ENCODE peak calls at places on chromosomes 16 and 17, in nine cellular contexts. U is fibroblast of pulmonary artery, R is SW 1271, N is fibroblast of lung, X is B cell, O is WTC11, H is NCI-H1694, G is GF-D8, K is fibroblast of the aortic adventitia. E is an unnamed sample.

GRCh38 chr17:73648543-73648820 is 4.2 kb upstream of the SDK2 start:
- DNase-seq in G (no peak), K (no peak), H (no peak), O (no peak), U (no peak), N (no peak), R (no peak), X (no peak), E (no peak)

GRCh38 chr17:60525624-60526514 is at the start of gene APPBP2:
- DNase-seq in X (peak; percentile 76), N (peak; percentile 87), O (peak; percentile 80), G (no peak), K (peak; percentile 86), H (peak; percentile 64), U (peak; percentile 92), R (peak; percentile 82), E (peak; percentile 68)

GRCh38 chr16:55981557-55981956 is 106.4 kb upstream of the CES5A start:
- DNase-seq in G (no peak), X (no peak), N (no peak), K (no peak), R (no peak), U (no peak), O (no peak), H (no peak), E (no peak)

GRCh38 chr17:48048321-48049140 is at the start of gene NFE2L1:
- DNase-seq in H (no peak), G (peak; percentile 70), K (peak; percentile 94), U (peak; percentile 94), X (peak; percentile 52), O (peak; percentile 86), N (peak; percentile 90), R (peak; percentile 94), E (peak; percentile 84)

GRCh38 chr17:80374039-80374731 is 40.8 kb upstream of the ENDOV start:
- DNase-seq in U (no peak), R (no peak), H (no peak), G (no peak), K (no peak), N (no peak), X (no peak), O (no peak), E (no peak)

GRCh38 chr17:77821114-77821513 is 137.4 kb upstream of the TNRC6C start:
- DNase-seq in X (no peak), O (no peak), R (no peak), U (no peak), H (no peak), G (no peak), K (no peak), N (no peak), E (no peak)

GRCh38 chr17:80938556-80938955 is 53.1 kb upstream of the CHMP6 start:
- DNase-seq in H (no peak), X (no peak), N (peak; percentile 23), G (peak; percentile 77), R (no peak), U (no peak), O (no peak), K (no peak), E (peak; percentile 16)

GRCh38 chr17:47301831-47302230 is 21.9 kb upstream of the EFCAB13 start:
- DNase-seq in H (no peak), U (no peak), R (no peak), X (no peak), G (no peak), O (no peak), K (no peak), N (no peak), E (no peak)

GRCh38 chr17:10063730-10064221 is 134.6 kb downstream of the GAS7 start:
- DNase-seq in G (peak; percentile 89), O (no peak), H (no peak), X (no peak), K (no peak), N (no peak), U (no peak), R (no peak), E (no peak)

GRCh38 chr17:48814504-48814903 is 2.5 kb downstream of the TTLL6 start:
- DNase-seq in G (no peak), N (peak; percentile 11), X (peak; percentile 86), K (peak; percentile 56), O (peak; percentile 78), R (peak; percentile 42), U (peak; percentile 64), H (peak; percentile 16), E (peak; percentile 3)

GRCh38 chr16:16041196-16041892 is 91.9 kb downstream of the ABCC1 start:
- DNase-seq in X (no peak), G (no peak), K (no peak), H (no peak), R (no peak), O (peak; percentile 53), N (no peak), U (no peak), E (no peak)

GRCh38 chr16:2512920-2513404 is 790 bp upstream of the ATP6V0C start:
- DNase-seq in G (no peak), N (no peak), O (peak; percentile 62), U (no peak), X (no peak), R (no peak), H (no peak), K (no peak), E (no peak)

GRCh38 chr17:67434061-67434525 is 57.0 kb downstream of the PITPNC1 start:
- DNase-seq in O (no peak), U (peak; percentile 77), G (peak; percentile 97), R (no peak), K (no peak), H (no peak), X (no peak), N (no peak), E (no peak)

GRCh38 chr17:43983515-43984411 is 20.7 kb upstream of the NAGS start:
- DNase-seq in R (no peak), H (peak; percentile 64), U (no peak), N (no peak), O (peak; percentile 65), K (no peak), X (no peak), G (no peak), E (no peak)

GRCh38 chr17:81342062-81342699 is 47.1 kb upstream of the SLC38A10 start:
- DNase-seq in H (no peak), N (peak; percentile 38), X (no peak), R (no peak), U (peak; percentile 49), G (no peak), O (no peak), K (peak; percentile 34), E (peak; percentile 29)

GRCh38 chr16:12758031-12758669 is 45.5 kb downstream of the CPPED1 start:
- DNase-seq in R (no peak), O (no peak), K (no peak), H (no peak), N (peak; percentile 58), X (no peak), G (no peak), U (peak; percentile 25), E (peak; percentile 58)

GRCh38 chr16:48447940-48448536 is 62.8 kb upstream of the SIAH1 start:
- DNase-seq in O (no peak), K (no peak), X (no peak), N (no peak), U (no peak), H (no peak), G (no peak), R (no peak), E (no peak)

GRCh38 chr16:69340095-69340644 is 598 bp downstream of the NIP7 start:
- DNase-seq in K (no peak), X (no peak), G (no peak), H (no peak), O (no peak), U (peak; percentile 16), R (no peak), N (peak; percentile 22), E (no peak)

GRCh38 chr17:77419547-77420475 is 279.0 kb downstream of the SEC14L1 start:
- DNase-seq in X (no peak), O (peak; percentile 80), U (no peak), G (no peak), H (no peak), K (no peak), N (peak; percentile 63), R (no peak), E (peak; percentile 58)

GRCh38 chr17:38748329-38749221 is at the start of gene PCGF2:
- DNase-seq in K (peak; percentile 88), U (peak; percentile 92), O (peak; percentile 96), X (no peak), H (peak; percentile 96), R (peak; percentile 84), G (no peak), N (peak; percentile 86), E (peak; percentile 78)

GRCh38 chr17:28898261-28898955 is 875 bp upstream of the FLOT2 start:
- DNase-seq in K (no peak), X (no peak), U (no peak), N (no peak), R (no peak), H (no peak), G (no peak), O (no peak), E (no peak)

GRCh38 chr17:57542518-57542917 is 202.6 kb downstream of the CCDC182 start:
- DNase-seq in O (no peak), G (no peak), X (no peak), H (no peak), R (no peak), K (no peak), N (no peak), U (no peak), E (no peak)